ENCODE peak calls at places on chromosomes 4 and X, in four cellular contexts. Y, M, L and Z are unnamed samples.

GRCh38 chrX:80022363-80023031 is 7.9 kb downstream of the TBX22 start:
- DNase-seq in L (no peak), M (no peak), Y (no peak), Z (no peak)

GRCh38 chr4:123093247-123093646 is 170.8 kb upstream of the NUDT6 start:
- DNase-seq in M (no peak), L (no peak), Y (no peak), Z (no peak)

GRCh38 chrX:117120700-117121099 is 657.9 kb upstream of the CT83 start:
- DNase-seq in L (no peak), M (no peak), Y (no peak), Z (no peak)

GRCh38 chrX:145817666-145818521 is at the start of gene SLITRK2:
- DNase-seq in Y (no peak), L (no peak), M (no peak), Z (peak; percentile 69)

GRCh38 chr4:95263391-95263790 is 285.4 kb downstream of the UNC5C start:
- DNase-seq in Y (no peak), M (no peak), L (no peak), Z (no peak)

GRCh38 chr4:3878678-3879077 is 112.5 kb downstream of the ADRA2C start:
- DNase-seq in M (no peak), L (no peak), Y (no peak), Z (no peak)

GRCh38 chr4:8871417-8872401 is at the start of gene HMX1:
- DNase-seq in Y (no peak), L (no peak), M (no peak), Z (no peak)

GRCh38 chrX:115393271-115393670 is 103.8 kb downstream of the LUZP4 start:
- DNase-seq in M (peak; percentile 6), Y (peak; percentile 93), L (no peak), Z (no peak)

GRCh38 chr4:66182651-66183050 is 512.4 kb upstream of the EPHA5 start:
- DNase-seq in Y (peak; percentile 3), L (no peak), M (no peak), Z (no peak)

GRCh38 chr4:176767183-176767582 is 25.5 kb downstream of the VEGFC start:
- DNase-seq in M (no peak), L (no peak), Y (peak; percentile 88), Z (no peak)

GRCh38 chr4:12472082-12472481 is 1012.1 kb downstream of the RAB28 start:
- DNase-seq in L (no peak), Y (no peak), M (no peak), Z (no peak)

GRCh38 chr4:154822775-154823174 is 41.7 kb downstream of the RBM46 start:
- DNase-seq in M (peak; percentile 61), Y (peak; percentile 66), L (no peak), Z (no peak)

GRCh38 chr4:167232805-167233522 is 1.3 kb downstream of the SPOCK3 start:
- DNase-seq in L (no peak), Y (no peak), M (no peak), Z (no peak)

GRCh38 chr4:154590329-154591006 is at the start of gene FGA:
- DNase-seq in M (no peak), Y (no peak), L (no peak), Z (no peak)

GRCh38 chrX:123967497-123967896 is 6.0 kb downstream of the STAG2 start:
- DNase-seq in Y (no peak), M (no peak), L (no peak), Z (no peak)

GRCh38 chr4:30719363-30720020 is 677 bp upstream of the PCDH7 start:
- DNase-seq in M (no peak), L (no peak), Y (peak; percentile 83), Z (peak; percentile 88)

GRCh38 chr4:184267206-184267608 is 49.5 kb upstream of the ENPP6 start:
- DNase-seq in M (no peak), L (no peak), Y (no peak), Z (no peak)

GRCh38 chrX:71989768-71990167 is 79.1 kb downstream of the NHSL2 start:
- DNase-seq in M (no peak), L (no peak), Y (peak; percentile 26), Z (peak; percentile 53)

GRCh38 chr4:78622253-78622979 is 70.8 kb downstream of the ANXA3 start:
- DNase-seq in M (peak; percentile 81), L (no peak), Y (peak; percentile 81), Z (no peak)

GRCh38 chr4:80058740-80059139 is 14.3 kb downstream of the ANTXR2 start:
- DNase-seq in Y (no peak), M (no peak), L (no peak), Z (no peak)

GRCh38 chr4:54439831-54440243 is 210.7 kb downstream of the PDGFRA start:
- DNase-seq in L (no peak), Y (peak; percentile 58), M (peak; percentile 28), Z (no peak)

GRCh38 chrX:123219916-123220315 is 35.8 kb downstream of the GRIA3 start:
- DNase-seq in L (no peak), M (no peak), Y (peak; percentile 37), Z (no peak)

GRCh38 chrX:119647552-119648420 is 41.6 kb upstream of the NKRF start:
- DNase-seq in L (peak; percentile 59), Y (no peak), M (no peak), Z (no peak)

GRCh38 chr4:98793658-98794057 is 135.2 kb upstream of the TSPAN5 start:
- DNase-seq in M (no peak), L (no peak), Y (peak; percentile 6), Z (no peak)

GRCh38 chr4:74464291-74464690 is 19.4 kb downstream of the AREG start:
- DNase-seq in L (no peak), M (no peak), Y (no peak), Z (no peak)

GRCh38 chr4:38856524-38857337 is at the start of gene TLR6:
- DNase-seq in Y (peak; percentile 48), M (no peak), L (peak; percentile 49), Z (no peak)

GRCh38 chr4:7210818-7211217 is 18.5 kb downstream of the SORCS2 start:
- DNase-seq in L (no peak), M (peak; percentile 57), Y (peak; percentile 94), Z (no peak)

GRCh38 chr4:123836919-123837605 is 440.5 kb downstream of the SPRY1 start:
- DNase-seq in Y (peak; percentile 48), M (no peak), L (no peak), Z (no peak)